ENCODE peak calls at places on chromosomes 11 and 22, in five cellular contexts. E is H1; O is KBM-7; F is BE2C; S is stimulated activated CD8-positive, alpha-beta memory T cell treated with anti-CD3 and anti-CD28 coated beads, Interleukin-4, amount 100 ng/mL, for 24 hours. W is an unnamed sample.
A peak's percentile ranks its signal among the peaks of the same experiment; 100 is the strongest.

GRCh38 chr11:61873588-61874459 is 17.5 kb downstream of the FADS3 start:
- DNase-seq in E (no peak), O (no peak), F (no peak), S (no peak), W (no peak)

GRCh38 chr11:81497202-81497804 is 1236.4 kb downstream of the FAM181B start:
- DNase-seq in E (no peak), O (peak; percentile 53), F (peak; percentile 16), S (no peak), W (peak; percentile 31)

GRCh38 chr11:31521497-31522150 is 12.1 kb downstream of the ELP4 start:
- DNase-seq in E (no peak), O (no peak), F (no peak), S (no peak), W (no peak)

GRCh38 chr11:44145011-44145777 is 49.7 kb downstream of the EXT2 start:
- DNase-seq in E (no peak), O (no peak), F (no peak), S (no peak), W (no peak)

GRCh38 chr11:73308963-73309960 is 1.2 kb downstream of the ARHGEF17 start:
- DNase-seq in E (no peak), O (peak; percentile 72), F (peak; percentile 52), S (no peak), W (no peak)

GRCh38 chr11:124876818-124877630 is 11.8 kb downstream of the ROBO3 start:
- DNase-seq in E (no peak), O (no peak), F (no peak), S (no peak), W (no peak)

GRCh38 chr11:90747057-90747456 is 524.2 kb upstream of the CHORDC1 start:
- DNase-seq in E (no peak), O (no peak), F (no peak), S (no peak), W (no peak)

GRCh38 chr11:10456519-10456918 is 1.5 kb downstream of the AMPD3 start:
- DNase-seq in E (no peak), O (no peak), F (peak; percentile 32), S (no peak), W (peak; percentile 44)

GRCh38 chr22:34019190-34019845 is 99.0 kb upstream of the LARGE1 start:
- DNase-seq in E (no peak), O (no peak), F (no peak), S (no peak), W (no peak)

GRCh38 chr22:39471421-39472141 is 14.8 kb downstream of the MGAT3 start:
- DNase-seq in E (no peak), O (peak; percentile 37), F (no peak), S (no peak), W (peak; percentile 30)

GRCh38 chr11:10418259-10418949 is 36.7 kb upstream of the AMPD3 start:
- DNase-seq in E (no peak), O (no peak), F (no peak), S (no peak), W (no peak)

GRCh38 chr11:95588821-95589220 is 200.8 kb downstream of the FAM76B start:
- DNase-seq in E (no peak), O (no peak), F (no peak), S (no peak), W (no peak)

GRCh38 chr11:45485070-45485716 is 180.2 kb downstream of the CHST1 start:
- DNase-seq in E (no peak), O (no peak), F (no peak), S (no peak), W (no peak)

GRCh38 chr22:42742940-42743339 is 22.3 kb upstream of the A4GALT start:
- DNase-seq in E (no peak), O (no peak), F (no peak), S (no peak), W (no peak)

GRCh38 chr11:128575174-128575955 is 12.0 kb downstream of the ETS1 start:
- DNase-seq in E (no peak), O (peak; percentile 4), F (no peak), S (no peak), W (no peak)

GRCh38 chr11:12330491-12331231 is 46.7 kb upstream of the PARVA start:
- DNase-seq in E (no peak), O (no peak), F (peak; percentile 31), S (no peak), W (no peak)

GRCh38 chr11:113023228-113023627 is 62.0 kb downstream of the NCAM1 start:
- DNase-seq in E (no peak), O (no peak), F (no peak), S (no peak), W (no peak)

GRCh38 chr11:83088965-83089364 is 17.3 kb upstream of the RAB30 start:
- DNase-seq in E (no peak), O (no peak), F (no peak), S (no peak), W (no peak)

GRCh38 chr11:47979378-47980092 is 824 bp upstream of the PTPRJ start:
- DNase-seq in E (no peak), O (no peak), F (no peak), S (no peak), W (peak; percentile 43)

GRCh38 chr11:66904055-66904454 is 47.2 kb downstream of the LRFN4 start:
- DNase-seq in E (no peak), O (no peak), F (no peak), S (no peak), W (no peak)

GRCh38 chr11:126522606-126523005 is 167.1 kb downstream of the ST3GAL4 start:
- DNase-seq in E (no peak), O (no peak), F (no peak), S (no peak), W (no peak)

GRCh38 chr11:72969894-72970335 is 155.7 kb downstream of the ATG16L2 start:
- DNase-seq in E (no peak), O (peak; percentile 57), F (no peak), S (no peak), W (no peak)

GRCh38 chr22:50270302-50271010 is at the start of gene MAPK11:
- DNase-seq in E (no peak), O (peak; percentile 72), F (peak; percentile 35), S (peak; percentile 56), W (peak; percentile 72)

GRCh38 chr11:107018274-107018901 is at the start of gene GUCY1A2:
- DNase-seq in E (no peak), O (peak; percentile 4), F (peak; percentile 22), S (no peak), W (peak; percentile 75)

GRCh38 chr11:74370122-74370521 is 28.1 kb downstream of the PGM2L1 start:
- DNase-seq in E (no peak), O (no peak), F (peak; percentile 19), S (no peak), W (no peak)

GRCh38 chr11:40328890-40329617 is 1130.4 kb downstream of the LRRC4C start:
- DNase-seq in E (no peak), O (no peak), F (no peak), S (no peak), W (no peak)

GRCh38 chr22:31081963-31082605 is 966 bp downstream of the SMTN start:
- DNase-seq in E (no peak), O (no peak), F (no peak), S (no peak), W (no peak)

GRCh38 chr22:34866501-34867171 is 199.3 kb upstream of the ISX start:
- DNase-seq in E (no peak), O (no peak), F (no peak), S (no peak), W (no peak)